ENCODE peak calls at places on chromosome 1, in ten cellular contexts. J is kidney tubule cell; O is RPMI8226; B is GM23338; X is occipital lobe; C is AG04450; N is activated CD4-positive, alpha-beta T cell treated with anti-CD3 and anti-CD28 coated beads, Interleukin-2, amount 10 ng/mL, durations not matched to agents 7 days and 5 days; V is SK-MEL-5; W is HCEC 1CT; H is fibroblast of lung. L is an unnamed sample.
A peak's percentile ranks its signal among the peaks of the same experiment; 100 is the strongest.

GRCh38 chr1:39788758-39789570 is at the start of gene BMP8B:
- DNase-seq in J (peak; percentile 57), W (no peak), C (no peak), X (no peak), N (peak; percentile 28), B (peak; percentile 64), H (no peak), V (peak; percentile 53), O (peak; percentile 88), L (peak; percentile 47)

GRCh38 chr1:192571706-192572105 is 3.9 kb upstream of the RGS1 start:
- DNase-seq in H (no peak), X (no peak), V (no peak), O (no peak), W (no peak), J (no peak), C (no peak), B (no peak), N (no peak), L (no peak)

GRCh38 chr1:241647658-241648057 is 4.4 kb upstream of the WDR64 start:
- DNase-seq in V (no peak), C (no peak), W (peak; percentile 80), H (peak; percentile 70), O (no peak), X (no peak), J (peak; percentile 57), N (no peak), B (no peak), L (no peak)

GRCh38 chr1:167893798-167894197 is 20.1 kb downstream of the ADCY10 start:
- DNase-seq in V (no peak), C (no peak), H (no peak), O (no peak), W (no peak), J (no peak), B (no peak), X (no peak), N (no peak), L (no peak)

GRCh38 chr1:46532498-46533178 is 18.8 kb downstream of the KNCN start:
- DNase-seq in H (peak; percentile 64), N (peak; percentile 67), C (no peak), B (peak; percentile 85), X (no peak), O (peak; percentile 77), J (peak; percentile 50), V (no peak), W (peak; percentile 38), L (peak; percentile 88)

GRCh38 chr1:63124666-63125191 is 197.6 kb upstream of the FOXD3 start:
- DNase-seq in W (peak; percentile 80), H (peak; percentile 93), X (no peak), B (no peak), J (peak; percentile 88), C (peak; percentile 30), O (peak; percentile 24), V (peak; percentile 99), N (no peak), L (peak; percentile 25)

GRCh38 chr1:244437108-244437507 is 14.6 kb downstream of the ADSS2 start:
- DNase-seq in O (no peak), W (peak; percentile 81), B (no peak), J (no peak), X (no peak), C (no peak), N (no peak), H (peak; percentile 60), V (no peak), L (peak; percentile 9)

GRCh38 chr1:219701453-219701852 is 88.5 kb upstream of the ZC3H11B start:
- DNase-seq in N (no peak), H (peak; percentile 77), C (no peak), X (no peak), W (no peak), J (no peak), B (no peak), O (no peak), V (no peak), L (no peak)

GRCh38 chr1:12518956-12519707 is 98.9 kb downstream of the DHRS3 start:
- DNase-seq in B (no peak), V (no peak), C (no peak), N (no peak), O (no peak), H (peak; percentile 53), W (peak; percentile 7), J (no peak), X (no peak), L (no peak)

GRCh38 chr1:22839806-22840205 is 129.2 kb downstream of the EPHB2 start:
- DNase-seq in O (no peak), C (no peak), N (no peak), J (no peak), W (no peak), B (no peak), V (no peak), H (no peak), X (no peak), L (no peak)

GRCh38 chr1:98763488-98764141 is 102.1 kb downstream of the SNX7 start:
- DNase-seq in B (no peak), C (no peak), H (no peak), X (no peak), N (no peak), J (no peak), V (no peak), W (no peak), O (no peak), L (no peak)

GRCh38 chr1:84969489-84970250 is 27.2 kb downstream of the MCOLN2 start:
- DNase-seq in H (no peak), J (no peak), O (no peak), N (no peak), X (no peak), B (no peak), W (no peak), C (no peak), V (no peak), L (no peak)

GRCh38 chr1:54977938-54978337 is 2.5 kb upstream of the TMEM61 start:
- DNase-seq in J (no peak), O (no peak), H (no peak), C (no peak), N (no peak), B (no peak), X (no peak), V (no peak), W (no peak), L (no peak)

GRCh38 chr1:81119319-81119718 is 681.4 kb upstream of the ADGRL2 start:
- DNase-seq in B (no peak), V (no peak), X (no peak), O (no peak), N (no peak), H (no peak), W (no peak), J (no peak), C (no peak), L (no peak)

GRCh38 chr1:214438530-214438929 is 112.9 kb downstream of the PTPN14 start:
- DNase-seq in O (no peak), X (no peak), H (no peak), V (no peak), B (no peak), J (no peak), C (no peak), W (no peak), N (no peak), L (no peak)

GRCh38 chr1:15173863-15174614 is 20.5 kb downstream of the TMEM51 start:
- DNase-seq in O (peak; percentile 81), J (peak; percentile 60), X (no peak), H (peak; percentile 30), W (no peak), B (no peak), N (no peak), V (no peak), C (no peak), L (no peak)

GRCh38 chr1:44806025-44806703 is 987 bp downstream of the DYNLT4 start:
- DNase-seq in C (no peak), H (no peak), J (no peak), B (no peak), V (no peak), N (no peak), X (no peak), W (no peak), O (no peak), L (no peak)

L was measured in hepatic stellate cell.